ENCODE peak calls at places on chromosomes 1 and 21, in eight cellular contexts. A, M, I, F, R, H, E and G are unnamed samples.

GRCh38 chr1:8944006-8944405 is 1.7 kb upstream of the CA6 start:
- DNase-seq in A (no peak), M (no peak), I (no peak), F (no peak), R (no peak), H (no peak), E (no peak), G (no peak)

GRCh38 chr1:51760872-51761271 is 117.7 kb downstream of the NRDC start:
- DNase-seq in A (no peak), M (no peak), I (no peak), F (no peak), R (no peak), H (no peak), E (no peak), G (no peak)

GRCh38 chr1:38073926-38074677 is 27.5 kb upstream of the POU3F1 start:
- DNase-seq in A (no peak), M (no peak), I (no peak), F (no peak), R (no peak), H (no peak), E (no peak), G (no peak)

GRCh38 chr1:110210604-110211502 is 739 bp downstream of the KCNC4 start:
- DNase-seq in A (no peak), M (peak; percentile 68), I (no peak), F (no peak), R (no peak), H (peak; percentile 63), E (peak; percentile 41), G (peak; percentile 43)

GRCh38 chr1:94275116-94275515 is 37.7 kb upstream of the ARHGAP29 start:
- DNase-seq in A (no peak), M (no peak), I (no peak), F (no peak), R (no peak), H (no peak), E (no peak), G (peak; percentile 48)

GRCh38 chr1:171850951-171851350 is 9.7 kb downstream of the DNM3 start:
- DNase-seq in A (no peak), M (no peak), I (no peak), F (no peak), R (no peak), H (no peak), E (no peak), G (no peak)

GRCh38 chr1:246020231-246020954 is 486.7 kb downstream of the SMYD3 start:
- DNase-seq in A (no peak), M (no peak), I (no peak), F (no peak), R (no peak), H (no peak), E (peak; percentile 54), G (peak; percentile 31)

GRCh38 chr1:225469051-225469450 is 41.2 kb upstream of the LBR start:
- DNase-seq in A (no peak), M (no peak), I (no peak), F (no peak), R (no peak), H (no peak), E (no peak), G (no peak)

GRCh38 chr1:171803056-171803455 is 21.6 kb downstream of the METTL13 start:
- DNase-seq in A (peak; percentile 71), M (no peak), I (no peak), F (no peak), R (no peak), H (no peak), E (peak; percentile 92), G (peak; percentile 92)

GRCh38 chr1:178644308-178645120 is 80.5 kb upstream of the RALGPS2 start:
- DNase-seq in A (peak; percentile 59), M (peak; percentile 44), I (peak; percentile 64), F (no peak), R (no peak), H (peak; percentile 71), E (peak; percentile 84), G (no peak)

GRCh38 chr1:39051956-39052355 is 25.8 kb downstream of the NDUFS5 start:
- DNase-seq in A (no peak), M (no peak), I (no peak), F (no peak), R (no peak), H (no peak), E (no peak), G (no peak)

GRCh38 chr1:119582801-119583200 is 65.3 kb downstream of the ZNF697 start:
- DNase-seq in A (peak; percentile 55), M (peak; percentile 34), I (peak; percentile 63), F (peak; percentile 48), R (no peak), H (peak; percentile 54), E (peak; percentile 83), G (peak; percentile 51)

GRCh38 chr1:235866207-235866912 is at the start of gene LYST:
- DNase-seq in A (peak; percentile 52), M (peak; percentile 67), I (peak; percentile 50), F (no peak), R (no peak), H (peak; percentile 60), E (peak; percentile 36), G (peak; percentile 55)

GRCh38 chr1:39102537-39103320 is 76.6 kb downstream of the NDUFS5 start:
- DNase-seq in A (peak; percentile 83), M (peak; percentile 30), I (peak; percentile 68), F (peak; percentile 50), R (no peak), H (peak; percentile 65), E (peak; percentile 86), G (peak; percentile 86)

GRCh38 chr1:14913475-14914155 is 239.9 kb upstream of the TMEM51 start:
- DNase-seq in A (no peak), M (no peak), I (no peak), F (no peak), R (no peak), H (no peak), E (no peak), G (no peak)

GRCh38 chr1:38589036-38589435 is 270.5 kb downstream of the RRAGC start:
- DNase-seq in A (no peak), M (no peak), I (no peak), F (no peak), R (no peak), H (peak; percentile 53), E (peak; percentile 50), G (no peak)

GRCh38 chr1:100585774-100586173 is 47.8 kb downstream of the GPR88 start:
- DNase-seq in A (peak; percentile 56), M (no peak), I (peak; percentile 73), F (no peak), R (no peak), H (no peak), E (peak; percentile 65), G (peak; percentile 65)

GRCh38 chr1:34002810-34003209 is 138.9 kb downstream of the HMGB4 start:
- DNase-seq in A (no peak), M (no peak), I (no peak), F (no peak), R (no peak), H (no peak), E (no peak), G (no peak)

GRCh38 chr1:1836119-1836518 is 54.8 kb downstream of the GNB1 start:
- DNase-seq in A (no peak), M (no peak), I (no peak), F (no peak), R (no peak), H (no peak), E (no peak), G (no peak)

GRCh38 chr1:114345930-114346479 is 165.0 kb downstream of the TRIM33 start:
- DNase-seq in A (no peak), M (no peak), I (no peak), F (no peak), R (peak; percentile 87), H (peak; percentile 43), E (peak; percentile 46), G (no peak)

GRCh38 chr21:43645414-43645891 is 13.8 kb downstream of the HSF2BP start:
- DNase-seq in A (peak; percentile 82), M (peak; percentile 67), I (peak; percentile 84), F (no peak), R (no peak), H (peak; percentile 39), E (peak; percentile 89), G (peak; percentile 84)

GRCh38 chr21:45152265-45152746 is 77.9 kb downstream of the ADARB1 start:
- DNase-seq in A (no peak), M (peak; percentile 50), I (peak; percentile 61), F (no peak), R (no peak), H (peak; percentile 48), E (no peak), G (no peak)

GRCh38 chr1:207869859-207870258 is 41.1 kb downstream of the CD34 start:
- DNase-seq in A (no peak), M (peak; percentile 50), I (no peak), F (no peak), R (no peak), H (no peak), E (no peak), G (no peak)
- H3K4me3 ChIP-seq in A (no peak overlapping the region), M (no peak overlapping the region), I (no peak overlapping the region), F (no peak overlapping the region), R (no peak overlapping the region), H (no peak overlapping the region), E (no peak overlapping the region), G (no peak overlapping the region)

GRCh38 chr21:31444061-31444460 is 100.0 kb upstream of the TIAM1 start:
- DNase-seq in A (peak; percentile 4), M (no peak), I (no peak), F (no peak), R (no peak), H (peak; percentile 31), E (peak; percentile 60), G (peak; percentile 9)
- TF ChIP-seq CTCF in A (no peak), M (no peak), I (no peak), F (no peak), R (no peak), H (no peak), E (no peak), G (no peak)

DNA sequence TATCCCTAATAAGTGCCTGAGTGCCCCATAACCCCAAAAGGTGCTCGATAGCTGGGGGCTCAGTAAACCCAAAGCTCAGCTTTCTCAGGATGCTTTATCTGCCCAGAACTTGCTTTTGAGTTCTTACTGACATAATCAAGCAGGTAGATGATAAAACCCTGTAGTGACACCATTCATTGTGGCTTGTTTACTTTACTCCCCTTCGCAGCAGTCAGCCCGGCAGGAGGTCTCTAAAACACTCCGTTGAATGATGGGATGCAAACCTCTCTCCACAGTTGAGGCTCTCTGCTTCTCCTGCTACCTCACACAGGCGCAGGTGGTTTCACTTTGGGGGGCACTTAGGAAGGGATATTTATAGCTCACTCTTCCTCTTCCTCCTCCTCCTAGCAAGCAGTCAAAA is 349.4 kb downstream of the HLX start:
- DNase-seq in A (no peak), M (no peak), I (no peak), F (no peak), R (no peak), H (no peak), E (no peak), G (no peak)
- H3K4me3 ChIP-seq in A (no peak overlapping the region), M (no peak overlapping the region), I (no peak overlapping the region), F (no peak overlapping the region), R (no peak overlapping the region), H (no peak overlapping the region), E (no peak overlapping the region), G (no peak overlapping the region)

DNA sequence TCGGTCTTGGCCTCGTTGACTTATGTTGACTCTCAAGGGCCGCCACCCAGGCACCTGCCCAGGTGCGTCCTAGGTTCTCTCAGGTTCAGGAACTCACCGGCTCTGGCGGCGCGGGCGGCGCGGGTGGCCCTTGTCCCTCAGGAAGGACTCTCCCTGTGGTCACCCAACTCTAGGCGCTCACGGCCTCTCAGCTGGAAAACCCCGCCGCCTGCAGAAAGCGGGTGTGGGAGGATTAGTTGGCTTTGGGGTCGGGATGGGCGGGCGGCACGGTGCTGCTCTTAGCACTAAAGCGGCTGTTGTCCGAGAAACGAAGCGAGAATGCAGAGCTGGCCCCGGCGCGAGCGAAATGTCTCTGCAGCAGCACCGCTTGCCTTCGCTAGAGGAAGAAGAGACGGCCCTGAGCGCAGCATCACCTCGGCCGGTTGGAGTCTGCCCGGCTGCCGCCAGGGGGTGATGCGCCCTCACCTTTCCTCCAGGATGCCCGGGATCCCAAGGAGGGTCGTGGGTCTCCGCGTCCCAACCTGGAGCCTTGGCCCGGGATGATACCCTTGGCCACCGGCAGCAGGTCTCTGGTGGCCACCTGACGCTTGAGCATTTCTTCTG is 8.1 kb upstream of the TADA1 start:
- DNase-seq in A (peak; percentile 12), M (peak; percentile 53), I (peak; percentile 24), F (no peak), R (no peak), H (peak; percentile 53), E (peak; percentile 45), G (peak; percentile 28)
- TF ChIP-seq CTCF in A (peak; percentile 55), M (peak; percentile 66), I (peak; percentile 90), F (no peak), R (peak; percentile 51), H (peak; percentile 62), E (peak; percentile 67), G (peak; percentile 59)